ENCODE peak calls at places on chromosomes 13 and 19, in seven cellular contexts. O, X, K, J, A, R and Q are unnamed samples.
A peak's percentile ranks its signal among the peaks of the same experiment; 100 is the strongest.

GRCh38 chr13:91238036-91238435 is 109.5 kb upstream of the MIR17HG start:
- DNase-seq in O (no peak), X (no peak), K (no peak), J (peak; percentile 25), A (no peak), R (no peak), Q (no peak)

GRCh38 chr19:1284979-1285736 is 515 bp upstream of the EFNA2 start:
- DNase-seq in O (no peak), X (no peak), K (peak; percentile 64), J (no peak), A (no peak), R (peak; percentile 66), Q (no peak)

GRCh38 chr19:31276831-31277230 is 72.4 kb downstream of the TSHZ3 start:
- DNase-seq in O (no peak), X (no peak), K (no peak), J (no peak), A (no peak), R (peak; percentile 38), Q (no peak)

GRCh38 chr19:46466536-46467199 is 4.7 kb downstream of the PNMA8A start:
- DNase-seq in O (peak; percentile 70), X (peak; percentile 56), K (no peak), J (peak; percentile 86), A (no peak), R (no peak), Q (peak; percentile 10)

GRCh38 chr19:42115219-42115618 is 17.0 kb downstream of the POU2F2 start:
- DNase-seq in O (no peak), X (no peak), K (no peak), J (no peak), A (no peak), R (no peak), Q (no peak)

GRCh38 chr13:95643814-95644598 is 500 bp downstream of the DZIP1 start:
- DNase-seq in O (peak; percentile 27), X (peak; percentile 18), K (peak; percentile 63), J (no peak), A (no peak), R (peak; percentile 78), Q (no peak)

GRCh38 chr13:44470623-44471562 is 97.3 kb downstream of the SERP2 start:
- DNase-seq in O (peak; percentile 14), X (no peak), K (no peak), J (peak; percentile 40), A (no peak), R (no peak), Q (no peak)

GRCh38 chr13:40961224-40961623 is 57.9 kb downstream of the ELF1 start:
- DNase-seq in O (no peak), X (no peak), K (no peak), J (no peak), A (no peak), R (no peak), Q (no peak)

GRCh38 chr19:30287259-30287658 is 84.9 kb upstream of the ZNF536 start:
- DNase-seq in O (no peak), X (no peak), K (no peak), J (no peak), A (no peak), R (no peak), Q (no peak)

GRCh38 chr13:33285420-33286124 is at the start of gene STARD13:
- DNase-seq in O (peak; percentile 94), X (peak; percentile 94), K (peak; percentile 97), J (peak; percentile 25), A (peak; percentile 91), R (peak; percentile 82), Q (peak; percentile 7)

GRCh38 chr13:90926459-90926858 is 421.0 kb upstream of the MIR17HG start:
- DNase-seq in O (no peak), X (no peak), K (no peak), J (no peak), A (no peak), R (no peak), Q (no peak)

GRCh38 chr19:10927691-10928562 is 512 bp downstream of the YIPF2 start:
- DNase-seq in O (no peak), X (no peak), K (no peak), J (no peak), A (no peak), R (no peak), Q (peak; percentile 24)

GRCh38 chr13:60009300-60010248 is 154.2 kb downstream of the DIAPH3 start:
- DNase-seq in O (no peak), X (no peak), K (peak; percentile 68), J (no peak), A (no peak), R (no peak), Q (no peak)

GRCh38 chr19:50728084-50728737 is 5.0 kb downstream of the CLEC11A start:
- DNase-seq in O (peak; percentile 34), X (peak; percentile 76), K (peak; percentile 81), J (no peak), A (peak; percentile 39), R (no peak), Q (peak; percentile 96)

GRCh38 chr13:92829930-92830329 is 396.7 kb upstream of the GPC6 start:
- DNase-seq in O (no peak), X (no peak), K (no peak), J (no peak), A (no peak), R (no peak), Q (no peak)

DNA sequence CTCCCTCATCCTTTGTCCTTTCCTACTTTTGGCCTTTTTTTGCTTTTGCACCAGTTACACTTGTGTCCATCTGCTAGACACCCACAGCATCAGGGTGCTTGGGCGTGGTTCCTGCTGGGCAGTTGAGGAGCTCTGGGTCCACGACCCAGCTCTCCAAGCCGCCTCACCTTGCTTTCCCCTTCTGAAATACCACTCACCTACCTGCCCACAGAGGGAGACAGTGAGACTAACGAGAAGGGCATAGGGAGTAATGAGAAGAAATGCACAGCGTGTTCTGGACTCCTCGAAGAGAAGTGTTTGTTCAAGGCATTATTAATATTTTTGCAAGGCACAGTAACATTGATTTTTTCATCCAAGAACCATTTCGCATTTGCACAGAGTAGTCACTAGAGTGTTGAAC is 92.9 kb downstream of the DNAJC15 start:
- DNase-seq in O (no peak), X (no peak), K (no peak), J (peak; percentile 12), A (no peak), R (no peak), Q (no peak)
- TF ChIP-seq CTCF in O (no peak), X (no peak), K (no peak), J (no peak), A (no peak), R (no peak), Q (no peak)

DNA sequence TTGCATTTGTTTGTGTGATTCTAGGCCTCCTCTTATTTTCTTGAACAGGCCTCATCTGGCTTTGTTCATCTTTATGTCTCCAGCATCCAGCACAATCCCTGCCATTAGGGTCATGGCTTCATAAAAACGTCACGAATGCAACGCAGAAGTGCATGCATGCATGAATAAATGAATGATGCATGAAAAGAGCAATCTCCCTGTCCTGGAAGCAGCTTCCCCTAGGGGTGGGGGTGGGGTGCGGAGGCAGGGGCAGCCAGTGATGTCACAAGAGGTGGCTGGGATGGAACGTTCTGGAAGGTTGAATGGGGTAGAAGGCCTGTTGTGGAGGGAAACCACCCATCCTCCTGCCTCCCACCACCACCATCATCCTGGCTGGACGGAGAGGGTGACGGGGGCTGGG is at the start of gene ACSBG2:
- DNase-seq in O (no peak), X (no peak), K (no peak), J (no peak), A (no peak), R (no peak), Q (no peak)
- TF ChIP-seq CTCF in O (no peak), X (no peak), K (no peak), J (no peak), A (no peak), R (no peak), Q (no peak)

GRCh38 chr19:40216013-40216776 is 2.0 kb downstream of the TTC9B start:
- DNase-seq in O (no peak), X (no peak), K (no peak), J (no peak), A (no peak), R (no peak), Q (no peak)

GRCh38 chr19:40216777-40217026 is 1.5 kb downstream of the TTC9B start:
- DNase-seq in O (no peak), X (no peak), K (no peak), J (no peak), A (no peak), R (no peak), Q (peak; percentile 13)

GRCh38 chr19:40214936-40215335 is 3.2 kb downstream of the TTC9B start:
- DNase-seq in O (no peak), X (no peak), K (no peak), J (no peak), A (no peak), R (no peak), Q (no peak)

GRCh38 chr19:40217921-40218890 is at the start of gene TTC9B:
- DNase-seq in O (no peak), X (no peak), K (no peak), J (peak; percentile 23), A (no peak), R (no peak), Q (peak; percentile 64)

GRCh38 chr19:40217027-40217810 is 965 bp downstream of the TTC9B start:
- DNase-seq in O (no peak), X (no peak), K (no peak), J (peak; percentile 21), A (no peak), R (no peak), Q (peak; percentile 44)
- TF ChIP-seq CTCF in O (peak; percentile 26), X (peak; percentile 37), K (no peak), J (peak; percentile 22), A (no peak), R (no peak), Q (peak; percentile 21)

DNA sequence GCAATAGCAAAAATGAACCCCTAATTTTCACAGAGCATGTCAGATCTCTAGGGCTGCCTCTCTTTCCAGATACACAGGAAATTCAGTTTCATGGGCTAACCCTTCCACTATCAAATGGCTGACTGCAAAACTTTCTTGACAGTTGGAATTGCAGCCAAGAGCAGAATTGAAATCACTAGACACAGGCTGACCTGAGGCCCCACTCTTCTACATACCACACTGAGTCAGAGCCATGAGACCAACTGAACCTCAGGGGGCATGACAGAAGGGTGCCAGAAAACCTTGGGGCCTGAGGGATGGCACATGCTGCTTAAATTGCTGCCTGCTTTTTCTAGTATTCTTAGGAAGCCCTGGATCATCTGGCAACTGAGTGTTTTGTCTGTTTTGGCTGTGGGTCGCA is 1.7 kb upstream of the DLEU7 start:
- DNase-seq in O (no peak), X (no peak), K (no peak), J (no peak), A (no peak), R (no peak), Q (no peak)
- TF ChIP-seq CTCF in O (no peak), X (no peak), K (no peak), J (no peak), A (no peak), R (no peak), Q (no peak)

DNA sequence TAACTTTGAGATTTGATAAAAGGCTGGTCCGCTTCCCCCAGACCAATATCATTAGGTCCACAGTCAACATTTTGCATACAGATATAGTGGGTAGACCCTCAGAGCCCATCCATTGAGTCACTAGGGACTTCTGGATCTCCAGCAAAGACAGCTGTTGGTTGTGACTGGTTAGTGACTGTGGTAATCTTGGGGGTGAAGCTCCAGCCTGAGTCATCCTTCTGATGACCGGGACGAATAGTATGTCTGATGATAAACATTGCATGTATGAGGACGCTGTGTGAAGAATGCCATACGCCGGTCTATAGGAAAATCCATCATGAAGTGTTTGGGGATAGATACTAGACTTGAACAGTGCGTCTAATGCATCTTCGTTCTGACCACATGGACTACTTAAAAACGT is 307.0 kb downstream of the UQCRFS1 start:
- DNase-seq in O (no peak), X (no peak), K (no peak), J (no peak), A (no peak), R (no peak), Q (no peak)
- TF ChIP-seq CTCF in O (no peak), X (no peak), K (no peak), J (no peak), A (no peak), R (no peak), Q (no peak)